ENCODE peak calls at places on chromosome 1, in ten cellular contexts. U, Q, L, C, P, K, G, J, F and W are unnamed samples.
A peak's percentile ranks its signal among the peaks of the same experiment; 100 is the strongest.

GRCh38 chr1:168603501-168604107 is 27.2 kb downstream of the XCL1 start:
- DNase-seq in U (peak; percentile 90), Q (peak; percentile 78), L (peak; percentile 64), C (peak; percentile 53), P (peak; percentile 84), K (peak; percentile 54), G (peak; percentile 66), J (peak; percentile 84), F (peak; percentile 87), W (peak; percentile 19)

GRCh38 chr1:51622455-51622913 is 5.6 kb downstream of the OSBPL9 start:
- DNase-seq in U (no peak), Q (no peak), L (no peak), C (no peak), P (peak; percentile 46), K (peak; percentile 55), G (no peak), J (peak; percentile 97), F (peak; percentile 87), W (no peak)

GRCh38 chr1:53553734-53554509 is 94.7 kb downstream of the DMRTB1 start:
- DNase-seq in U (peak; percentile 51), Q (no peak), L (no peak), C (no peak), P (no peak), K (no peak), G (peak; percentile 17), J (no peak), F (no peak), W (no peak)

GRCh38 chr1:204340137-204340536 is 19.6 kb downstream of the PLEKHA6 start:
- DNase-seq in U (no peak), Q (no peak), L (no peak), C (no peak), P (no peak), K (no peak), G (no peak), J (no peak), F (no peak), W (no peak)

GRCh38 chr1:11648732-11649158 is 5.5 kb downstream of the FBXO2 start:
- DNase-seq in U (no peak), Q (no peak), L (no peak), C (no peak), P (no peak), K (no peak), G (no peak), J (peak; percentile 48), F (no peak), W (peak; percentile 36)

GRCh38 chr1:37476460-37477197 is 2.2 kb downstream of the ZC3H12A start:
- DNase-seq in U (peak; percentile 91), Q (peak; percentile 62), L (peak; percentile 13), C (no peak), P (peak; percentile 74), K (peak; percentile 86), G (no peak), J (peak; percentile 71), F (peak; percentile 88), W (no peak)

GRCh38 chr1:145990249-145991097 is 5.9 kb downstream of the TXNIP start:
- DNase-seq in U (no peak), Q (peak; percentile 31), L (no peak), C (no peak), P (peak; percentile 49), K (no peak), G (no peak), J (peak; percentile 67), F (peak; percentile 81), W (no peak)

GRCh38 chr1:10736623-10737267 is 59.7 kb downstream of the CASZ1 start:
- DNase-seq in U (no peak), Q (no peak), L (no peak), C (no peak), P (no peak), K (no peak), G (no peak), J (no peak), F (no peak), W (no peak)

GRCh38 chr1:168280577-168280976 is at the start of gene TBX19:
- DNase-seq in U (no peak), Q (no peak), L (no peak), C (no peak), P (no peak), K (no peak), G (no peak), J (no peak), F (no peak), W (no peak)

GRCh38 chr1:211687462-211688215 is 12.2 kb upstream of the NEK2 start:
- DNase-seq in U (no peak), Q (no peak), L (peak; percentile 51), C (no peak), P (no peak), K (no peak), G (no peak), J (no peak), F (no peak), W (no peak)

GRCh38 chr1:101100674-101101073 is 75.1 kb upstream of the DPH5 start:
- DNase-seq in U (no peak), Q (no peak), L (no peak), C (no peak), P (no peak), K (no peak), G (no peak), J (no peak), F (no peak), W (no peak)

GRCh38 chr1:113982955-113983742 is 3.9 kb downstream of the OLFML3 start:
- DNase-seq in U (no peak), Q (no peak), L (no peak), C (no peak), P (no peak), K (no peak), G (no peak), J (no peak), F (no peak), W (no peak)

GRCh38 chr1:7616076-7616833 is 154.8 kb upstream of the VAMP3 start:
- DNase-seq in U (peak; percentile 81), Q (peak; percentile 59), L (peak; percentile 4), C (no peak), P (peak; percentile 73), K (peak; percentile 36), G (no peak), J (peak; percentile 75), F (peak; percentile 74), W (no peak)

GRCh38 chr1:25914074-25914995 is 8.1 kb upstream of the STMN1 start:
- DNase-seq in U (no peak), Q (no peak), L (no peak), C (no peak), P (peak; percentile 52), K (no peak), G (no peak), J (peak; percentile 57), F (no peak), W (no peak)

GRCh38 chr1:236060286-236060685 is 4.6 kb downstream of the NID1 start:
- DNase-seq in U (no peak), Q (no peak), L (no peak), C (no peak), P (no peak), K (no peak), G (no peak), J (no peak), F (no peak), W (no peak)
- H3K4me1 ChIP-seq in U (no peaks in the 10 kb centered on the region), Q (peaks cover 70% of the 10 kb centered on the region), L (peaks cover 15% of the 10 kb centered on the region), C (peaks cover 71% of the 10 kb centered on the region), P (peaks cover 59% of the 10 kb centered on the region), K (peaks cover 9% of the 10 kb centered on the region), G (no peaks in the 10 kb centered on the region), J (no peaks in the 10 kb centered on the region), F (no peaks in the 10 kb centered on the region), W (peaks cover 14% of the 10 kb centered on the region)

GRCh38 chr1:41562328-41562727 is 77.8 kb upstream of the EDN2 start:
- DNase-seq in U (peak; percentile 9), Q (no peak), L (no peak), C (no peak), P (no peak), K (no peak), G (no peak), J (no peak), F (no peak), W (no peak)

GRCh38 chr1:41559331-41559730 is 74.8 kb upstream of the EDN2 start:
- DNase-seq in U (peak; percentile 31), Q (no peak), L (no peak), C (no peak), P (no peak), K (no peak), G (no peak), J (no peak), F (no peak), W (no peak)

GRCh38 chr1:41557751-41558455 is 73.4 kb upstream of the EDN2 start:
- DNase-seq in U (peak; percentile 42), Q (no peak), L (no peak), C (no peak), P (no peak), K (no peak), G (no peak), J (no peak), F (no peak), W (no peak)

GRCh38 chr1:41558761-41559171 is 74.3 kb upstream of the EDN2 start:
- DNase-seq in U (peak; percentile 70), Q (peak; percentile 72), L (no peak), C (no peak), P (peak; percentile 93), K (no peak), G (no peak), J (no peak), F (peak; percentile 95), W (no peak)

GRCh38 chr1:41560496-41560895 is 76.0 kb upstream of the EDN2 start:
- DNase-seq in U (peak; percentile 51), Q (no peak), L (no peak), C (no peak), P (no peak), K (no peak), G (no peak), J (no peak), F (no peak), W (no peak)
- H3K4me1 ChIP-seq in U (no peaks in the 10 kb centered on the region), Q (peaks cover 7% of the 10 kb centered on the region), L (no peaks in the 10 kb centered on the region), C (no peaks in the 10 kb centered on the region), P (no peaks in the 10 kb centered on the region), K (no peaks in the 10 kb centered on the region), G (no peaks in the 10 kb centered on the region), J (no peaks in the 10 kb centered on the region), F (peaks cover 16% of the 10 kb centered on the region), W (no peaks in the 10 kb centered on the region)

GRCh38 chr1:161492827-161493226 is 12.4 kb upstream of the FCGR2A start:
- DNase-seq in U (no peak), Q (no peak), L (no peak), C (no peak), P (no peak), K (no peak), G (no peak), J (no peak), F (no peak), W (no peak)
- H3K4me1 ChIP-seq in U (no peaks in the 10 kb centered on the region), Q (no peaks in the 10 kb centered on the region), L (no peaks in the 10 kb centered on the region), C (peaks cover 4% of the 10 kb centered on the region), P (no peaks in the 10 kb centered on the region), K (no peaks in the 10 kb centered on the region), G (no peaks in the 10 kb centered on the region), J (no peaks in the 10 kb centered on the region), F (peaks cover 6% of the 10 kb centered on the region), W (no peaks in the 10 kb centered on the region)

DNA sequence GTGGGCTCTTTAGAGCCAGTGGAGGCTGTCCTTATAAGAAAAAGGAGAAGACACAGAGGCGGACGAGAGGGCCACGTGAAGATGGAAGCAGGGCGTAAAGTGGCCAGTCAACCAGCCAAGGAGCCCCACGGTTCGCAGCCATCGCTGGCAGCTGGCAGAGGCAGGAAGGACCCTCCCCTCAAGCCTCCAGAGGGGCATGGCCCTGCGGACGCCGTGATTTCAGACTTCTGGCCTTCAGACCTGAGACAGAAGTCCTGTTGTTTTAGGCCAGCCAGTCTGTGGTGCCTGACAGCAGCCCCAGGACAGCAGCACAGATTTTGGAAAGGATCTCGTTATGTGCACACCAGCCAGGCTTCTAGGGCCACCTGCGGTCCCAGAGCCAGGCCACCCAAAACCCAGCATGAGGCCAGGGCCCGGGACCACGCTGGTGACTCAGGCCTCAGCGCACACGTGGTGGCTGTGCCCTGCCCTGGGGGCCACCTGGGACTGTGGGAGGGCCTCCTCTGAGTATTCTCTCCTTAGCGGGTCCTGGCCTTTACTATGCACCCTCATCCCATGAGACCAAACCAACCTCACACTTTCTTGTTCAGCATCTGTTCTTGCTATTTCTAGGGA is 10.1 kb downstream of the WNT9A start:
- DNase-seq in U (peak; percentile 50), Q (no peak), L (no peak), C (no peak), P (no peak), K (no peak), G (no peak), J (no peak), F (peak; percentile 39), W (no peak)
- H3K4me1 ChIP-seq in U (no peaks in the 10 kb centered on the region), Q (peaks cover 28% of the 10 kb centered on the region), L (no peaks in the 10 kb centered on the region), C (peaks cover 52% of the 10 kb centered on the region), P (peaks cover 9% of the 10 kb centered on the region), K (no peaks in the 10 kb centered on the region), G (no peaks in the 10 kb centered on the region), J (no peaks in the 10 kb centered on the region), F (peaks cover 51% of the 10 kb centered on the region), W (no peaks in the 10 kb centered on the region)